ENCODE peak calls at places on chromosome 1, in four cellular contexts. M, P, W and A are unnamed samples.

GRCh38 chr1:217191441-217191840 is 439.4 kb downstream of the GPATCH2 start:
- DNase-seq in W (no peak), M (no peak), P (no peak), A (no peak)

GRCh38 chr1:42957880-42958487 is 684 bp downstream of the SLC2A1 start:
- DNase-seq in P (peak; percentile 61), W (peak; percentile 72), M (peak; percentile 49), A (peak; percentile 53)

GRCh38 chr1:66380452-66381212 is 153.3 kb upstream of the SGIP1 start:
- DNase-seq in P (no peak), W (no peak), M (no peak), A (no peak)

GRCh38 chr1:199313444-199313843 is 674.6 kb downstream of the PTPRC start:
- DNase-seq in M (no peak), W (no peak), P (no peak), A (no peak)

GRCh38 chr1:4710592-4711190 is 56.3 kb downstream of the AJAP1 start:
- DNase-seq in M (no peak), W (no peak), P (no peak), A (no peak)

GRCh38 chr1:188715566-188715965 is 1762.1 kb downstream of the BRINP3 start:
- DNase-seq in P (no peak), W (peak; percentile 1), M (no peak), A (no peak)

GRCh38 chr1:150567341-150567716 is 12.1 kb downstream of the MCL1 start:
- DNase-seq in P (no peak), W (no peak), M (peak; percentile 31), A (peak; percentile 67)

GRCh38 chr1:44688760-44689446 is 14.4 kb downstream of the ARMH1 start:
- DNase-seq in W (no peak), M (peak; percentile 44), P (no peak), A (no peak)

GRCh38 chr1:86388228-86388627 is 7.9 kb downstream of the ODF2L start:
- DNase-seq in M (no peak), W (no peak), P (no peak), A (no peak)

GRCh38 chr1:12467570-12468286 is 150.3 kb downstream of the DHRS3 start:
- DNase-seq in P (no peak), W (no peak), M (no peak), A (no peak)

GRCh38 chr1:89918127-89918793 is 76.7 kb upstream of the ZNF326 start:
- DNase-seq in M (no peak), P (no peak), W (no peak), A (no peak)

GRCh38 chr1:17156108-17156507 is 36.9 kb upstream of the PADI2 start:
- DNase-seq in M (no peak), P (no peak), W (no peak), A (no peak)

GRCh38 chr1:6593810-6594209 is 8.9 kb downstream of the KLHL21 start:
- DNase-seq in M (no peak), P (no peak), W (no peak), A (no peak)
- H3K4me1 ChIP-seq in M (peaks cover 12% of the 10 kb centered on the region), P (peaks cover 24% of the 10 kb centered on the region), W (no peaks in the 10 kb centered on the region), A (peaks cover 16% of the 10 kb centered on the region)

DNA sequence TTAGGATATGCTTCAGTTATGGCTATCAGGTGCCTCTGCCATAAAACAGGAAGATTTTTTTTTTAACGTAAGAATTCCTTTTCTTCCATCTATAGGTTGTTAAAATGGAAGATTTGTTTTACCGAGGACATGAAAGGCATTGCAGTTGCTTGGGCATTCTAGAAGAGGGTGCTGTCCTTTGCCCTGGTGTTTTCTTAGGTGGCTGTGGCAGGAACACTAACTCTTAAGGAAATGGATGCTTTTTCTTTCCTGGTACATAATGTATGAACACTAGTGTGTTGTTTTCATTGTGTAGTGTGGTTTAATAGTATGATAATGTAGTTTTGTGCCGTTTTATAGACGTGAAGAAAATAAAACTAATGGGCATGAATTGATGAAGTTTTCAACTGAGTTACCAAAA is 47.2 kb downstream of the UCK2 start:
- DNase-seq in P (no peak), W (no peak), M (no peak), A (no peak)
- H3K9me3 ChIP-seq in P (no peaks in the 10 kb centered on the region), W (peaks cover 27% of the 10 kb centered on the region), M (no peaks in the 10 kb centered on the region), A (no peaks in the 10 kb centered on the region)

DNA sequence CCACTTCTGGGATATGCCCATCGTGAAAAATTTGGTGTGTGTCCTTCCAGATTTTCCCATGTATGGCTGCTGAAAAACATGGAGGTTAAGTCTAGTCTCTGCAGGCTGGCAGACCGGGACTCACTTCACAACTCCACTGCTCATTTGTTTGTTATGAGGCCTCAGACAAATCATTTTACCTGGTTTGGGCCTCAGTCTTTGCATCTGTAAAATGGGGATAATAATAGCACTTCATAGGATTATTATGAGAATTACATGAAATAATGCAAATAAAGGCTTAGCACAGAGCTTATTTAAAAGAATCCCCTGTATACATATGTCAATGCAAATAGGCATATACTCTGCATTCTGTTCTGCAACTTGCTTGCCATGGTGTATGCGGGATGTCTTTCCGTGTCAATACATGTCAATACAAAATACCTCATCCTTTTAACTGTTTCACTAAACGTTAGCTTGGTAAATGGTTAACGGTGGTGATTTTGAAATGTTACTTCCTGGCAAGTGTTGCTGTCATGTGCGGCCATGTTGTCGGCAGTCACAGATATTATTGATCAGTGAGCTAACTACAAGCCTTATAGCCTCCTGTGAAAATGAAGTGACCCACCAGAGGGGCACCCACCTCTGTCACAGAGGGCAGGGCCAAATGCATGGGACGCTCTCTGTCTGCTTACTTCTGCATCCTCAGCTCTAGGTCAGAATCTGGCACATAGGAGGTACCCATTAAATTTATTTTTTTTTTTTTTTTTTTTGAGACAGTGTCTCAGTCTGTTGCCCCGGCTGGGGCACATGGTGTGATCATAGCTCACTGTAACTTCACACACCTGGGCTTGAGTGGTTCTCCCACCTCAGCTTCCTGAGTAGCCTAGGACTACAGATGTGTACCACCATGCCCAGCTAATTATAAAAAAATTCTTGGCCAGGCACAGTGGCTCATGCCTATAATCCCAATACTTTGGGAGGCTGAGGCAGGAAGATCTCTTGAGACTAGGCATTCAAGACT is 4.3 kb downstream of the LCK start:
- DNase-seq in M (no peak), W (no peak), P (no peak), A (peak; percentile 50)
- H3K4me1 ChIP-seq in M (no peaks in the 10 kb centered on the region), W (no peaks in the 10 kb centered on the region), P (no peaks in the 10 kb centered on the region), A (peaks cover 41% of the 10 kb centered on the region)

GRCh38 chr1:174324493-174324892 is 123.3 kb upstream of the GPR52 start:
- DNase-seq in M (no peak), W (no peak), P (no peak), A (no peak)
- H3K9me3 ChIP-seq in M (peaks cover 3% of the 10 kb centered on the region), W (peaks cover 13% of the 10 kb centered on the region), P (no peaks in the 10 kb centered on the region), A (no peaks in the 10 kb centered on the region)

DNA sequence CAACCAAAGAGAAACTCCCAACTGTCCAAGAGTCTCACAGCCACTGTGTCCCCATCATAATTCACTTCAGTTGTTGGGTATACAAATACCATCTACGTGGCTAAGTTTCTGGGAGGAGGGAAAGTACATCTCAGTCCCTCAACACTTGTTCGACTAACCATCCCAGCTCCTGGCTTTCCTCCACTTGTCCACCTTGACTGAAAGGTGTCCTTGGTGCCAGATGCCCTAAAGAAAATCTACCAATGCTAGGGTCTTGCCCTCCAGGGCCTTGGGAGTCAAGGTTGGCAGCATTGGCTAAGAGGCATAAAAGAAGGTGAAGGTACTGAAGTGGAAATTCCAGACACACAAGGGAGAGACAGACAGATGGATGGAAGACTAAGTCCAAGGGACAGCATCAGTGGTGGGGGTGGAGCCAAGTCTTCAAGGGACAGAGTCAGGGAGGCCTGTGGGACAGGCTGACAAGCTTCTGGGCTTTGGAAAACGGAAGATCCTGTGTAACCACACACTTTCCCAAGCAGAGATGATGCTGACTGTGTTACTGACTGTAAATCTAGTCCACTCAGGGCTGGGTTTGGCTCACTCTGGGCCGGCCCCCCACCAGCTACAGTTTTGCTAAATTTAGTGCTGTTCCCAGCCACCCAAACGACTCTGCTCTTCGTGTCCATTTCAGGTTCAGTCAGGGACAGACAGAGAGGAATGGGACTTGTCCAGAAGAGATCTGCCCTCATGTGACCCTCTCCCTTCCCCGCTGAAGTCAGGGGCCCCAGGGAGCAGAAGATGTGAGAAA is 60.1 kb downstream of the CD34 start:
- DNase-seq in M (no peak), W (no peak), P (no peak), A (no peak)
- H3K4me1 ChIP-seq in M (no peaks in the 10 kb centered on the region), W (peaks cover 17% of the 10 kb centered on the region), P (no peaks in the 10 kb centered on the region), A (peaks cover 72% of the 10 kb centered on the region)